ENCODE peak calls at places on chromosomes 2 and 18, in four cellular contexts. One of them, this sample, is unnamed.

GRCh38 chr2:39780825-39781600 is 2.0 kb upstream of the THUMPD2 start:
- DNase-seq in brain microvascular endothelial cell: no peak
- DNase-seq in LoVo: no peak
- DNase-seq in midbrain: peak
- DNase-seq in this sample: no peak

GRCh38 chr2:167769020-167769419 is 478.4 kb downstream of the STK39 start:
- DNase-seq in brain microvascular endothelial cell: no peak
- DNase-seq in LoVo: no peak
- DNase-seq in midbrain: no peak
- DNase-seq in this sample: no peak

GRCh38 chr2:114728372-114728771 is 285.9 kb downstream of the DPP10 start:
- DNase-seq in brain microvascular endothelial cell: no peak
- DNase-seq in LoVo: no peak
- DNase-seq in midbrain: no peak
- DNase-seq in this sample: peak

GRCh38 chr2:43114210-43114609 is 112.2 kb downstream of the ZFP36L2 start:
- DNase-seq in brain microvascular endothelial cell: no peak
- DNase-seq in LoVo: peak
- DNase-seq in midbrain: no peak
- DNase-seq in this sample: no peak

GRCh38 chr18:65363911-65364632 is 386.7 kb upstream of the CDH7 start:
- DNase-seq in brain microvascular endothelial cell: no peak
- DNase-seq in LoVo: no peak
- DNase-seq in midbrain: no peak
- DNase-seq in this sample: no peak

GRCh38 chr2:164014068-164014577 is 278.3 kb upstream of the FIGN start:
- DNase-seq in brain microvascular endothelial cell: no peak
- DNase-seq in LoVo: no peak
- DNase-seq in midbrain: peak
- DNase-seq in this sample: no peak

GRCh38 chr18:52409732-52410131 is 69.7 kb downstream of the DCC start:
- DNase-seq in brain microvascular endothelial cell: no peak
- DNase-seq in LoVo: peak
- DNase-seq in midbrain: peak
- DNase-seq in this sample: peak

GRCh38 chr2:186575302-186575701 is 14.6 kb upstream of the ITGAV start:
- DNase-seq in brain microvascular endothelial cell: peak
- DNase-seq in LoVo: peak
- DNase-seq in midbrain: peak
- DNase-seq in this sample: peak

GRCh38 chr2:2845796-2846315 is 514.8 kb upstream of the MYT1L start:
- DNase-seq in brain microvascular endothelial cell: no peak
- DNase-seq in LoVo: no peak
- DNase-seq in midbrain: peak
- DNase-seq in this sample: no peak

GRCh38 chr18:47163241-47163640 is 12.9 kb downstream of the IER3IP1 start:
- DNase-seq in brain microvascular endothelial cell: peak
- DNase-seq in LoVo: no peak
- DNase-seq in midbrain: no peak
- DNase-seq in this sample: no peak

GRCh38 chr2:144479138-144479537 is 40.8 kb downstream of the ZEB2 start:
- DNase-seq in brain microvascular endothelial cell: no peak
- DNase-seq in LoVo: no peak
- DNase-seq in midbrain: no peak
- DNase-seq in this sample: no peak

GRCh38 chr2:20806286-20806685 is 16.6 kb downstream of the LDAH start:
- DNase-seq in brain microvascular endothelial cell: no peak
- DNase-seq in LoVo: no peak
- DNase-seq in midbrain: no peak
- DNase-seq in this sample: no peak

GRCh38 chr2:26988165-26988879 is 17.9 kb downstream of the MAPRE3 start:
- DNase-seq in brain microvascular endothelial cell: peak
- DNase-seq in LoVo: no peak
- DNase-seq in midbrain: no peak
- DNase-seq in this sample: no peak

GRCh38 chr2:196314780-196315179 is 143.4 kb upstream of the STK17B start:
- DNase-seq in brain microvascular endothelial cell: peak
- DNase-seq in LoVo: peak
- DNase-seq in midbrain: no peak
- DNase-seq in this sample: no peak

GRCh38 chr2:45676088-45676487 is 24.6 kb downstream of the PRKCE start:
- DNase-seq in brain microvascular endothelial cell: no peak
- DNase-seq in LoVo: no peak
- DNase-seq in midbrain: no peak
- DNase-seq in this sample: no peak

GRCh38 chr2:21022792-21023367 is 21.0 kb downstream of the APOB start:
- DNase-seq in brain microvascular endothelial cell: no peak
- DNase-seq in LoVo: no peak
- DNase-seq in midbrain: no peak
- DNase-seq in this sample: no peak

GRCh38 chr18:74508366-74508765 is 12.2 kb downstream of the CNDP2 start:
- DNase-seq in brain microvascular endothelial cell: no peak
- DNase-seq in LoVo: no peak
- DNase-seq in midbrain: no peak
- DNase-seq in this sample: no peak

This sample was measured in small intestine.